ENCODE peak calls at places on chromosomes 3 and 15, in four cellular contexts. Z is activated CD8-positive, alpha-beta memory T cell treated with anti-CD3 and anti-CD28 coated beads, Interleukin-2, amount 50 U/mL, for 4 hours; T is occipital lobe; W is NCI-H1092 treated with DMSO at 0.1 percent for 48 hours. U is an unnamed sample.

GRCh38 chr3:100254168-100254777 is 6.5 kb upstream of the TBC1D23 start:
- DNase-seq in Z (no peak), W (peak), T (no peak), U (no peak)

GRCh38 chr3:156826144-156826895 is at the start of gene LEKR1:
- DNase-seq in W (peak), T (peak), Z (peak), U (peak)

GRCh38 chr3:20225769-20226168 is 39.8 kb upstream of the SGO1 start:
- DNase-seq in T (no peak), W (peak), Z (no peak), U (no peak)

GRCh38 chr3:107798381-107798780 is 275.6 kb downstream of the BBX start:
- DNase-seq in T (no peak), W (no peak), Z (no peak), U (no peak)

GRCh38 chr15:33032053-33032452 is 162.5 kb downstream of the FMN1 start:
- DNase-seq in W (no peak), T (no peak), Z (no peak), U (no peak)

GRCh38 chr3:177337548-177338331 is 140.5 kb upstream of the TBL1XR1 start:
- DNase-seq in Z (peak), T (no peak), W (no peak), U (no peak)

GRCh38 chr3:184733971-184734608 is 22.2 kb upstream of the MAGEF1 start:
- DNase-seq in T (no peak), Z (no peak), W (no peak), U (no peak)

GRCh38 chr3:54511766-54512365 is 389.5 kb downstream of the CACNA2D3 start:
- DNase-seq in Z (no peak), W (no peak), T (no peak), U (no peak)

GRCh38 chr3:13248640-13249039 is 171.5 kb downstream of the NUP210 start:
- DNase-seq in Z (no peak), T (no peak), W (no peak), U (no peak)

GRCh38 chr3:5095879-5096278 is 26.2 kb upstream of the ARL8B start:
- DNase-seq in T (peak), Z (no peak), W (no peak), U (no peak)

GRCh38 chr3:62036726-62037125 is 336.6 kb downstream of the FEZF2 start:
- DNase-seq in Z (no peak), T (no peak), W (no peak), U (no peak)

GRCh38 chr15:62138124-62138523 is 27.0 kb downstream of the C2CD4B start:
- DNase-seq in W (no peak), T (peak), Z (no peak), U (peak)

GRCh38 chr3:177359601-177360357 is 162.5 kb upstream of the TBL1XR1 start:
- DNase-seq in Z (peak), T (peak), W (peak), U (peak)

GRCh38 chr3:85170646-85171045 is 211.9 kb downstream of the CADM2 start:
- DNase-seq in W (no peak), Z (no peak), T (no peak), U (no peak)

GRCh38 chr15:30043211-30043655 is 39.5 kb upstream of the GOLGA8J start:
- DNase-seq in Z (no peak), T (no peak), W (peak), U (no peak)

GRCh38 chr3:152365766-152366593 is 97.3 kb downstream of the MBNL1 start:
- DNase-seq in W (no peak), Z (no peak), T (no peak), U (no peak)

GRCh38 chr3:172562881-172563835 is 39.9 kb upstream of the TNFSF10 start:
- DNase-seq in T (no peak), Z (no peak), W (no peak), U (peak)

GRCh38 chr3:43765417-43766030 is 74.8 kb downstream of the ABHD5 start:
- DNase-seq in Z (no peak), W (no peak), T (no peak), U (no peak)

GRCh38 chr3:142888484-142889262 is at the start of gene PCOLCE2:
- DNase-seq in T (no peak), W (peak), Z (peak), U (no peak)

GRCh38 chr3:137039570-137039969 is 81.8 kb downstream of the IL20RB start:
- DNase-seq in T (no peak), Z (no peak), W (no peak), U (no peak)

GRCh38 chr3:128932516-128933212 is 53.2 kb downstream of the ACAD9 start:
- DNase-seq in Z (no peak), W (no peak), T (no peak), U (no peak)

GRCh38 chr3:188972313-188972712 is 199.5 kb upstream of the TPRG1 start:
- DNase-seq in T (no peak), W (no peak), Z (no peak), U (no peak)

GRCh38 chr3:11953778-11954177 is 50.4 kb upstream of the SYN2 start:
- DNase-seq in Z (no peak), T (no peak), W (peak), U (no peak)

GRCh38 chr3:135895734-135896121 is 69.8 kb upstream of the PPP2R3A start:
- DNase-seq in W (no peak), T (no peak), Z (no peak), U (peak)

GRCh38 chr15:95059346-95059905 is 828.1 kb downstream of the MCTP2 start:
- DNase-seq in Z (no peak), T (no peak), W (no peak), U (no peak)

GRCh38 chr3:129897026-129897425 is 3.5 kb upstream of the TMCC1 start:
- DNase-seq in T (no peak), Z (no peak), W (no peak), U (no peak)

GRCh38 chr3:52473031-52473430 is 17.6 kb downstream of the NISCH start:
- DNase-seq in Z (no peak), T (no peak), W (no peak), U (no peak)

GRCh38 chr15:52247032-52247431 is 48.6 kb downstream of the MYO5C start:
- DNase-seq in Z (no peak), W (no peak), T (no peak), U (peak)

GRCh38 chr3:42572278-42572677 is 9.5 kb downstream of the SEC22C start:
- DNase-seq in W (no peak), T (no peak), Z (peak), U (no peak)

GRCh38 chr3:14539384-14540208 is 546 bp downstream of the GRIP2 start:
- DNase-seq in W (no peak), Z (no peak), T (no peak), U (no peak)

GRCh38 chr3:194711913-194712312 is 26.2 kb downstream of the FAM43A start:
- DNase-seq in Z (no peak), T (no peak), W (no peak), U (peak)

GRCh38 chr3:122730240-122730639 is 49.6 kb downstream of the PARP14 start:
- DNase-seq in W (no peak), Z (no peak), T (no peak), U (no peak)

GRCh38 chr3:68207327-68207726 is 552.9 kb upstream of the SUCLG2 start:
- DNase-seq in Z (no peak), W (no peak), T (no peak), U (no peak)

GRCh38 chr15:43370310-43370974 is 401 bp downstream of the ZSCAN29 start:
- DNase-seq in T (peak), Z (no peak), W (peak), U (no peak)

GRCh38 chr3:109559389-109559788 is 222.0 kb upstream of the DPPA4 start:
- DNase-seq in W (no peak), T (no peak), Z (no peak), U (no peak)

GRCh38 chr3:12446298-12446697 is 38.0 kb upstream of the TSEN2 start:
- DNase-seq in Z (no peak), W (no peak), T (no peak), U (no peak)